ENCODE peak calls at places on chromosomes 12 and 14, in nine cellular contexts. R is MM.1S; W is cardiac muscle cell; P is tibial artery; F is NT2/D1; A is mammary epithelial cell; T is OCI-LY7; G is naive thymus-derived CD4-positive, alpha-beta T cell; S is GM23248. E is an unnamed sample. For H3K36me3 and H3K4me1, the result is how much of the 10 kb centered on the place peaks cover.

GRCh38 chr12:16389594-16389993 is 42.1 kb downstream of the MGST1 start:
- DNase-seq in R (no peak), W (peak), P (no peak), F (no peak), A (peak), T (no peak), G (no peak), S (peak), E (no peak)

GRCh38 chr12:22477166-22477893 is 67.0 kb downstream of the C2CD5 start:
- DNase-seq in R (no peak), W (peak), P (no peak), F (no peak), A (peak), T (no peak), G (no peak), S (peak), E (no peak)

GRCh38 chr12:11876301-11876700 is 194.4 kb upstream of the BCL2L14 start:
- DNase-seq in R (no peak), W (no peak), P (no peak), F (no peak), A (no peak), T (no peak), G (no peak), S (no peak), E (no peak)

GRCh38 chr12:64120568-64120967 is 101.5 kb downstream of the KICS2 start:
- DNase-seq in R (no peak), W (no peak), P (no peak), F (no peak), A (peak), T (no peak), G (no peak), S (peak), E (no peak)

GRCh38 chr14:88426271-88426670 is 40.8 kb downstream of the SPATA7 start:
- DNase-seq in R (no peak), W (peak), P (no peak), F (no peak), A (no peak), T (no peak), G (no peak), S (no peak), E (no peak)

GRCh38 chr14:35576260-35576659 is 42.3 kb downstream of the INSM2 start:
- DNase-seq in R (no peak), W (peak), P (no peak), F (no peak), A (no peak), T (no peak), G (no peak), S (peak), E (no peak)

GRCh38 chr12:107660230-107660629 is 25.4 kb upstream of the PWP1 start:
- DNase-seq in R (no peak), W (no peak), P (no peak), F (no peak), A (no peak), T (no peak), G (no peak), S (no peak), E (no peak)

GRCh38 chr12:41576925-41577324 is 388.8 kb downstream of the PDZRN4 start:
- DNase-seq in R (peak), W (no peak), P (no peak), F (peak), A (no peak), T (no peak), G (no peak), S (no peak), E (no peak)

GRCh38 chr12:124956571-124956970 is 32.4 kb downstream of the DHX37 start:
- DNase-seq in R (no peak), W (no peak), P (no peak), F (no peak), A (no peak), T (no peak), G (no peak), S (no peak), E (no peak)

GRCh38 chr12:89863332-89863938 is 154.8 kb upstream of the ATP2B1 start:
- DNase-seq in R (peak), W (no peak), P (no peak), F (no peak), A (no peak), T (peak), G (peak), S (no peak), E (no peak)

GRCh38 chr12:67413577-67413976 is 144.4 kb downstream of the CAND1 start:
- DNase-seq in R (no peak), W (no peak), P (no peak), F (no peak), A (peak), T (no peak), G (no peak), S (peak), E (no peak)

GRCh38 chr12:57815177-57816000 is 3.1 kb downstream of the AVIL start:
- DNase-seq in R (no peak), W (no peak), P (peak), F (no peak), A (no peak), T (no peak), G (no peak), S (no peak), E (no peak)

GRCh38 chr12:574475-575128 is 88.6 kb downstream of the NINJ2 start:
- DNase-seq in R (no peak), W (no peak), P (peak), F (no peak), A (peak), T (no peak), G (no peak), S (peak), E (no peak)

GRCh38 chr14:105201928-105202513 is 20.9 kb upstream of the NUDT14 start:
- DNase-seq in R (no peak), W (no peak), P (no peak), F (no peak), A (no peak), T (no peak), G (no peak), S (no peak), E (no peak)

GRCh38 chr12:123761841-123762714 is at the start of gene DNAH10:
- DNase-seq in R (no peak), W (peak), P (no peak), F (peak), A (no peak), T (peak), G (peak), S (peak), E (peak)

GRCh38 chr14:83356080-83356479 is 1822.4 kb upstream of the SEL1L start:
- DNase-seq in R (no peak), W (no peak), P (no peak), F (no peak), A (no peak), T (peak), G (no peak), S (no peak), E (no peak)

GRCh38 chr12:23099604-23100003 is 474.6 kb downstream of the ETNK1 start:
- DNase-seq in R (no peak), W (no peak), P (no peak), F (peak), A (no peak), T (no peak), G (no peak), S (no peak), E (no peak)

GRCh38 chr12:94586589-94587259 is 63.6 kb downstream of the TMCC3 start:
- DNase-seq in R (no peak), W (no peak), P (no peak), F (no peak), A (no peak), T (no peak), G (no peak), S (peak), E (peak)

DNA sequence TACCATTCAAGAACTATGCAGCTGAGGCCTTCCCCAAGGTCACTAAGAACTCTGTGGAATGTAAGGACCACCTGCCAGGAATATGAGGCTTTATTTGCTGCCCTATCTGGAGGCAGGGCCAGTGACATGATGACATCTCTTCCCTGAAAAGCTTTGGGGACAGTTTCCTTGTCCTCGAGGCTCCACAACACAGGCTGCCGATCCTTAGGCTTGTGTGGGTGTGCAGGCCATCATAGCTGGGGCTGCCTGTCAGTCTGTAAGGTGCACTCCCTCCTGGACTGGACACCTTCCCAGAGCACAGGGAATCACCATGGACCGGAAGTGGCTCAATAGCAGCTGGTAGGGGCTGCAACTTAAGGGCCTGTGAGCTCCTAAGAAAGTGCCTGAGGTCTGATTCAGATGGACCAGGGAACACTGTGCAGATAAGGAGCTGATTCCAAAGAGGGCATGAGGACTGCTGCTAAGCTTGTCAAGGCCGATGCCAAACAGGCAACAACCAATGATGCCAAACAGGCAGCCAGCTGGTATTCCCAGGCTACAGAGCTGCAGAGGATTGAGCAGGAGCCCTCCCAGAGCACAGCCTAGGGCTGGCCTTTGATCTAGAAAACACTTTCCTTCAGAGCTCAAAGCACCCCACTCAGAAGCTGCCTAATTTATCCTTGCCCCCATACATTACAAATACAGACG is 84.3 kb downstream of the CRACR2A start:
- DNase-seq in R (no peak), W (no peak), P (no peak), F (no peak), A (no peak), T (no peak), G (no peak), S (no peak), E (no peak)
- H3K36me3 ChIP-seq in R (under half), W (under half), P (under half), F (under half), A (under half), T (half or more), G (under half), S (under half), E (under half)

GRCh38 chr12:2411011-2411410 is 358.2 kb downstream of the CACNA1C start:
- DNase-seq in R (no peak), W (no peak), P (peak), F (no peak), A (no peak), T (no peak), G (no peak), S (no peak), E (no peak)
- H3K4me1 ChIP-seq in R (under half), W (under half), P (under half), F (under half), A (under half), T (under half), G (under half), S (under half), E (under half)

GRCh38 chr14:103002578-103003350 is 54.6 kb downstream of the CDC42BPB start:
- DNase-seq in R (no peak), W (no peak), P (peak), F (no peak), A (no peak), T (peak), G (no peak), S (no peak), E (no peak)
- H3K36me3 ChIP-seq in R (under half), W (under half), P (under half), F (half or more), A (under half), T (under half), G (under half), S (under half), E (under half)

DNA sequence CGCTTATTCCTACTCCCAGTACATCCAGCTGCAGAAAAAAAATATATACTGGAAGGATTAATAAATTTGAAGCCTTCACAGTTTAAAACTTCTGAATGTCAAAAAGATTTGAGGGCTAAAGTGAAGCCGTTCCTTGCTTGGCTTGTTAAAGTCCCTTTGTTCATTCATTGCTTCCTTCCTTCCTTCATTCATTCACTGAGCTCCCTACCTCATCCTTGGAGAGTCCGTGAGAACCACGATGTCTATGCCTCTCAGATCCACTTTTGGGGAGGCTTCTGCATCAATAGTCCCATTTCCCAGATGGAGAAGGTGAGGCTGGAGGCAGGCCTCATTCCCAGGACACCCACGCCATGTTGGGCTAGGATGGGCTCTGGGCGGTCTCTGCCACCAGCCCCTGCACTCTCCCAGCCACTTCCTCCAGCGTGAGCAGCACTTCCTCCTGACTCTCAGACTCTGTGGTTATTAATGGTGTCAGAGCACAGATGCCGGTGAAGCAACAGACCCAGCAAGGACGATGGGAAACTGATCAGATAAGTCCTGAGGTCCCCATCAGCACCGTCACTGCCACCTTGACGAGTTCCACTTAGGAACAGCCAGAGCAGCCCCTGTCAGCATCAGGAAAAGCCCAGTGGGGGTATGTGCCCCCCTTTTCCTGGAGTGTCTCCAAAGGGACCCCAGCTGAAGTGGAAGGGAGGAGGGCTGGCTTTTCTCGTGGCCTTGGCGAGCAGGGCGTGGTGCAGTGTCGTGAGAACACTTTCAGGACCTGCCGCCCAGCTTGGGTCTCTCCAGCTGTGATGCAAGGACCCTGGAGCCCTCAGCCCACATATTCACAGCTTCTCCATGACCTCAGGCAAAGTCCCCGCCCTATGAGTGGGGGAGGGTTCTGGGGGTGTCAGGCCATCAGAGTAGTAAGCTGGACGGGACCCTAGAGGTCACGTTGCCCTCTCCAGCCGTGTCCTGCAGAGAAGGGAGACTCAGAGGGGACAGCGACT is 21.2 kb downstream of the ASB2 start:
- DNase-seq in R (no peak), W (no peak), P (no peak), F (no peak), A (no peak), T (peak), G (no peak), S (no peak), E (peak)
- H3K4me1 ChIP-seq in R (under half), W (half or more), P (under half), F (under half), A (under half), T (half or more), G (half or more), S (under half), E (half or more)

GRCh38 chr12:110015132-110015531 is 15.9 kb downstream of the ANKRD13A start:
- DNase-seq in R (peak), W (no peak), P (no peak), F (no peak), A (no peak), T (peak), G (peak), S (no peak), E (no peak)

GRCh38 chr12:110010853-110011835 is 11.9 kb downstream of the ANKRD13A start:
- DNase-seq in R (peak), W (no peak), P (no peak), F (no peak), A (no peak), T (peak), G (no peak), S (no peak), E (peak)

GRCh38 chr12:110012659-110013058 is 13.4 kb downstream of the ANKRD13A start:
- DNase-seq in R (no peak), W (no peak), P (no peak), F (no peak), A (no peak), T (no peak), G (no peak), S (no peak), E (no peak)

GRCh38 chr12:110007874-110008273 is 8.6 kb downstream of the ANKRD13A start:
- DNase-seq in R (no peak), W (no peak), P (no peak), F (no peak), A (no peak), T (no peak), G (no peak), S (no peak), E (no peak)

DNA sequence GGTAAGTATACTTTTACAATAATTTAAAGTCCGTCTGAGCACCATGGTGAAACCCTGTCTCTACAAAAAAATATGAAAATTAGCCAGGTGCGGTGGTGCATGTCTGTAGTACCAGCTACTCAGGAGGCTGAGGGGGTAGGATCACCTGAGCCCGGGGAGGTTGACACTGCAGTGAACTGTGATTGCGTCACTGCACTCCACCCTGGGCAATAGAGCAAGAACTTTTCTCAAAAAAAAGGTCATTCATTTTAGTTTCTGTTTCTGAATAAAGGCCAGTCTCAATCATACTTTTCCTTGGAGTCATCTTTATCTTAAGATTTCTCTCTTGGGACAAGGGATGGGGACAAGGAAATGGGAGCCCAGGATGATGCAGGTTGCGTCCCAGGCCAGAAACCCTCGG is 12.9 kb downstream of the ANKRD13A start:
- DNase-seq in R (peak), W (peak), P (no peak), F (no peak), A (no peak), T (peak), G (no peak), S (peak), E (peak)
- H3K36me3 ChIP-seq in R (under half), W (under half), P (under half), F (under half), A (under half), T (half or more), G (under half), S (under half), E (under half)

DNA sequence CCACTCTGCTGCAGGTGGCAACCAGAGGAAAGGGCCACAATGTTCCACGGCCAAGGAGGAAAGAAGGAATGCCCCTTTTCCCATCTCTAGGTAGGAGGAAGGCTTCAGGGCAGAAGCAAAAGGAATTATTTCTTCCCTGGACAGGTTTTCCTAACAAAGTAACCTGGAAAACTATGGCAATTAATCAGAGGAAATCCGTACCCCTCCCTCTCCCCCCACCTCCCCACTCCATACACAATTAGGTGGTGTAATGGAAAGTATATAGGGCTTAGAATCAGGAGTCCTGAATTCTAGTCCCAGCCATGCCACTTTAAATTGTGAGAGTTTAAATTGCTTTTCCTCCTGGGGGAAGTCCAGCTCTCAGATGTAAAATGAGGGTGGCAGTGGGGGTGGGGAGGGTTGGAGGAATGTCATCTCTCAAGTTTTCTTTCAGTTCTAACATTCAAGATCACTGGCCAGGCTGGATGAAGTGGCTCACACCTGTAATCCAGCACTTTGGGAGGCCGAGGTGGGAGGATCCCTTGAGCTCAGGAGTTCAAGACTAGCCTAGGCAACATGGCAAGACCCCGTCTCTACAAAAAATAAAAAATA is 1.7 kb downstream of the DHH start:
- DNase-seq in R (no peak), W (no peak), P (no peak), F (no peak), A (no peak), T (no peak), G (no peak), S (no peak), E (no peak)
- H3K4me1 ChIP-seq in R (under half), W (under half), P (half or more), F (under half), A (under half), T (under half), G (under half), S (under half), E (under half)

DNA sequence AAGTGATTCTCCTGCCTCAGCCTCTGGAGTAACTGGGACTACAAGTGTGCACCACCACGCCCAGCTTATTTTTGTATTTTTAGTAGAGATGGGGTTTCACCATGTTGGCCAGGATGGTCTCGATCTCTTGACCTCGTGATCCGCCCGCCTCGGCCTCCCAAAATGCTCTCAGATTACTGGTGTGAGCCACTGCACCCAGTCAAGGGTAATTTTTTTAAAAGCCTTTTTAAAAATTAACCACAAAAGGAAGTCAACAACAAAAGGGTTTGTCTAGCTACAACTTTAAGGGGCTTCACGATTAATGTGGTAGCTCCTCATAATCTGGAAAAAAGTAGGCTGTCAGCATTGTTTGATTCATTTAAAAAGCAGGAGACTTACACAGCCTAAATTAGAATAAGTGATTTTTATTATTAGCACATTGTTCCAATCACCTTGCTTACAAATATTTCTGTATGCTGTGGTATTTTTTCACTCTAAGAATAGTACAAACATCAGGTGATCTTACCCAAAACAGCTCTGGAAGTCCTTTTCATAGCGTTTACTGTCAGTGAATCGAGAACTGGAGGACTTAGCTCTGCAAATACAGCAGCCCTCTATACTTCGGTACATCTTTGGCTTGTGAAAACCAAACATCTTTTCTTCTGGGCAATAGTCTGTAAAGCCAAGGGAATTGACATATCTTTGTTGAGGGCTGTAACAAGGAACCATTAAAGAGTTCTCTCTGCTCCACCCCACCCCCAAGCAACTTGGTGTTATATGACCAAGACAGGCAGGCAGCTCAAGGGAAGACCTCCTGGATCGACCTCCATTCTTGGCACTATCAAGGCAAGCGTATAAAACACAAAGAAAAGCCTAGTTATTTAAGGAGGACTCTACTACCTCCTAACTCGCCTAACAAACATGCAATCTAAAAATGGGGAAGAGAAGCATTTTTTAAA is 28.1 kb downstream of the SINHCAF start:
- DNase-seq in R (peak), W (no peak), P (no peak), F (no peak), A (no peak), T (no peak), G (no peak), S (no peak), E (no peak)
- H3K36me3 ChIP-seq in R (under half), W (under half), P (under half), F (half or more), A (under half), T (half or more), G (under half), S (under half), E (under half)

E was measured in transverse colon.